ENCODE peak calls at places on chromosome 4, in eight cellular contexts. C is pancreas; R is IMR-90; I is H7; G is GM23248; O is CD4-positive, alpha-beta memory T cell; Q is heart left ventricle; B is ovary. L is an unnamed sample.

GRCh38 chr4:107937040-107937439 is 5.7 kb downstream of the CYP2U1 start:
- DNase-seq in B (no peak), O (no peak), R (no peak), G (no peak), C (no peak), I (no peak), Q (no peak), L (no peak)

GRCh38 chr4:48594185-48594584 is 104.1 kb downstream of the ZAR1 start:
- DNase-seq in C (no peak), R (no peak), I (peak; percentile 20), Q (peak; percentile 72), O (no peak), B (no peak), G (no peak), L (no peak)

GRCh38 chr4:25817059-25817681 is 45.6 kb downstream of the SEL1L3 start:
- DNase-seq in O (no peak), I (no peak), C (no peak), Q (no peak), R (peak; percentile 86), G (peak; percentile 91), B (no peak), L (no peak)

GRCh38 chr4:168648929-168649328 is 152.1 kb downstream of the PALLD start:
- DNase-seq in O (no peak), G (peak; percentile 85), R (peak; percentile 82), B (no peak), I (no peak), C (no peak), Q (no peak), L (no peak)

GRCh38 chr4:1216869-1217294 is 32.0 kb downstream of the CTBP1 start:
- DNase-seq in O (peak; percentile 70), Q (no peak), C (no peak), G (no peak), B (no peak), I (peak; percentile 70), R (no peak), L (no peak)

GRCh38 chr4:112978691-112979472 is 70.6 kb upstream of the ANK2 start:
- DNase-seq in Q (no peak), G (peak; percentile 74), B (no peak), O (no peak), R (peak; percentile 6), I (no peak), C (no peak), L (no peak)

GRCh38 chr4:11729548-11729947 is 300.9 kb upstream of the HS3ST1 start:
- DNase-seq in C (no peak), G (no peak), B (no peak), Q (no peak), R (peak; percentile 56), I (no peak), O (no peak), L (no peak)

GRCh38 chr4:100286601-100287000 is 96.3 kb upstream of the DDIT4L start:
- DNase-seq in R (no peak), I (peak; percentile 3), B (no peak), C (no peak), O (no peak), G (no peak), Q (no peak), L (no peak)

GRCh38 chr4:3267576-3268394 is 18.8 kb downstream of the MSANTD1 start:
- DNase-seq in C (no peak), R (no peak), G (no peak), Q (peak; percentile 2), B (no peak), I (peak; percentile 81), O (no peak), L (no peak)

GRCh38 chr4:151690884-151691283 is 69.9 kb downstream of the GATB start:
- DNase-seq in B (no peak), R (no peak), Q (no peak), O (no peak), I (no peak), C (no peak), G (peak; percentile 70), L (no peak)

GRCh38 chr4:143512978-143513313 is 556 bp upstream of the SMARCA5 start:
- DNase-seq in Q (no peak), O (no peak), R (no peak), G (no peak), B (no peak), I (no peak), C (no peak), L (no peak)

GRCh38 chr4:6909970-6910339 is 329 bp downstream of the TBC1D14 start:
- DNase-seq in O (no peak), Q (no peak), G (peak; percentile 60), I (no peak), R (no peak), C (no peak), B (peak; percentile 44), L (no peak)

GRCh38 chr4:40255722-40256281 is 59.0 kb downstream of the RHOH start:
- DNase-seq in Q (no peak), C (no peak), B (no peak), G (peak; percentile 98), R (peak; percentile 99), O (no peak), I (no peak), L (no peak)

GRCh38 chr4:90621080-90621479 is 493.9 kb downstream of the CCSER1 start:
- DNase-seq in G (no peak), B (no peak), Q (no peak), I (no peak), O (no peak), R (no peak), C (no peak), L (no peak)

GRCh38 chr4:13706130-13706529 is 78.6 kb upstream of the BOD1L1 start:
- DNase-seq in B (no peak), R (no peak), Q (peak; percentile 20), I (no peak), C (no peak), G (no peak), O (no peak), L (no peak)

GRCh38 chr4:152778656-152779512 is 646 bp downstream of the TIGD4 start:
- DNase-seq in I (peak; percentile 18), G (peak; percentile 55), C (peak; percentile 24), R (peak; percentile 3), Q (no peak), O (peak; percentile 36), B (peak; percentile 18), L (no peak)

GRCh38 chr4:144782345-144782744 is 136.4 kb downstream of the HHIP start:
- DNase-seq in O (no peak), Q (no peak), I (no peak), R (no peak), B (no peak), C (no peak), G (peak; percentile 6), L (no peak)

GRCh38 chr4:98612318-98613250 is 45.8 kb downstream of the TSPAN5 start:
- DNase-seq in G (peak; percentile 14), B (no peak), C (no peak), O (no peak), Q (no peak), I (no peak), R (no peak), L (no peak)

GRCh38 chr4:137901114-137901513 is 341.0 kb downstream of the SLC7A11 start:
- DNase-seq in C (no peak), B (no peak), Q (no peak), I (no peak), G (no peak), R (no peak), O (no peak), L (no peak)

GRCh38 chr4:98845960-98846359 is 83.0 kb downstream of the EIF4E start:
- DNase-seq in G (no peak), O (no peak), R (no peak), B (no peak), Q (no peak), C (no peak), I (no peak), L (no peak)

GRCh38 chr4:119300388-119301131 is 21.4 kb downstream of the FABP2 start:
- DNase-seq in B (peak; percentile 92), O (peak; percentile 89), C (peak; percentile 96), Q (peak; percentile 94), I (peak; percentile 80), R (peak; percentile 89), G (peak; percentile 97), L (peak; percentile 97)

DNA sequence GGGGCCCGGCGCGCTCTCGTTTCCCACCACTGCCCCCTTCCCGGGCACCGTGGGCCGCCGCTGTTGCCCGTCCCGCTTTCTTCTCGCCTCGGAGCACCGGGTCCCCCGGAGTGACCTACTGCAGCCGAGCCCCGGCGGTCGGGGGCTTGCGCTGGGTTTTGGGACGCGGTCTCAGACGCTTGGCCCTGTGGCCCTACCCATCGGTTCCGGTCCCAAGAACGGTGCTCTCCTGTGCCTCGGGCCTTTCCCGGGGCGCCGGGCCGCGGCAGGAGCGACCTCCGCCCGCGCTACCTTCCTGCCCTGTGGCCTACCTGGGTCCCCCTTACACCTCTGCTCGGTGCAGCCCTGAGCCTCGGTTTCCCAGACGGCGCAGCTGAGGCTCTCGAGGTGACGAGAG is 21.6 kb upstream of the HMX1 start:
- DNase-seq in G (no peak), C (no peak), O (no peak), I (peak; percentile 80), B (no peak), Q (no peak), R (no peak), L (no peak)
- H3K4me3 ChIP-seq in G (no peak overlapping the region), C (no peak overlapping the region), O (no peak overlapping the region), I (peak overlapping the region; percentile 25), B (no peak overlapping the region), Q (no peak overlapping the region), R (no peak overlapping the region), L (no peak overlapping the region)

DNA sequence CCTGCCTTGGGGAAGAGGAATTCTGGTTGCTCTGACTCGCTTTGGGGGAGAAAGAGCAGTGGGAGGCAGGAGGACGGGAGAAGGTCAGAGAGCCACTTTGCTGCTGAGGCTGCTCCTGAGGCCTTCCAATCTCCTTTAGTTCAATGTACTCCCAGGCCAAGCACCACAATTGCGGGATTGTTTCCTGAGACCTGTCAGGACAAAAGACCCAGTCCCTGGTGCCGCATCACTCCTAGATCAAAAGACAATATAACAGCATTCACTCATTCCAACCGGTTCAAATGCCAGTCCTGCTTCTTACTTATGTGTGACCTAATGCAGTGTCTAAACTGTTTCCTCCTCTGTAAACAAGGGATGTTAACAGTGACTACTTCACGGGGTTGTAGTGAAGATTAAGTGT is 106.4 kb downstream of the TRIML1 start:
- DNase-seq in Q (no peak), C (no peak), I (no peak), O (no peak), G (no peak), R (no peak), B (no peak), L (no peak)
- H3K27me3 ChIP-seq in Q (no peaks in the 10 kb centered on the region), C (no peaks in the 10 kb centered on the region), I (no peaks in the 10 kb centered on the region), O (no peaks in the 10 kb centered on the region), G (no peaks in the 10 kb centered on the region), R (no peaks in the 10 kb centered on the region), B (no peaks in the 10 kb centered on the region), L (no peaks in the 10 kb centered on the region)

DNA sequence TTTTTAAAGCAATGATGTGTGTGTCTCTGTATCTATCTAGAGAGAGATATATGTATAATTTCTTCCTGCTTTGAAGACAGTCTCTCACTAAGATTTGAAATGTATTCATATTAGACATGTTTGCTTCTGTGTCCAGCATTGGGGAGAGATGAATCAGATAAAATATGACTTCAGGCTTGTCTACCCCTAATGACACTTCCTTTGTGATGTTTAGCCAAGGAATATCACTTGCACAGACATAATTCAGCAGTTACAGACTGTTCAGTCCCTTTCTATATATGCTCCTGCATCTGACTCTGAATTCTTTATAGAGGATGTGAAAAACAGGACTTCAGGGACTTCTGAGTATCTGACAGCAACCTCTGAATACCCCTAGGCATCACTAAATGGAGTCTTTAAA is 158.4 kb downstream of the DCLK2 start:
- DNase-seq in B (no peak), G (peak; percentile 55), O (no peak), C (no peak), I (no peak), R (peak; percentile 66), Q (no peak), L (no peak)
- H3K4me3 ChIP-seq in B (no peak overlapping the region), G (peak overlapping the region; percentile 44), O (no peak overlapping the region), C (no peak overlapping the region), I (no peak overlapping the region), R (no peak overlapping the region), Q (no peak overlapping the region), L (no peak overlapping the region)

GRCh38 chr4:61199869-61200194 is 294 bp upstream of the ADGRL3 start:
- DNase-seq in I (no peak), B (no peak), R (no peak), G (no peak), O (no peak), Q (no peak), C (no peak), L (no peak)
- H3K27me3 ChIP-seq in I (peaks cover 43% of the 10 kb centered on the region), B (no peaks in the 10 kb centered on the region), R (peaks cover 33% of the 10 kb centered on the region), G (peaks cover 41% of the 10 kb centered on the region), O (no peaks in the 10 kb centered on the region), Q (peaks cover 24% of the 10 kb centered on the region), C (peaks cover 3% of the 10 kb centered on the region), L (no peaks in the 10 kb centered on the region)

L was measured in tibial artery.